ENCODE peak calls at places on chromosome 13, in six cellular contexts. One of them, this sample, is unnamed.
A peak's percentile ranks its signal among the peaks of the same experiment; 100 is the strongest.

GRCh38 chr13:111540486-111540885 is 220.0 kb downstream of the TEX29 start:
- DNase-seq in H9: no peak
- DNase-seq in H1: no peak
- DNase-seq in neuronal stem cell: no peak
- DNase-seq in IMR-90: no peak
- DNase-seq in trophoblast cell: no peak
- DNase-seq in this sample: no peak

GRCh38 chr13:72990883-72991282 is 67.9 kb upstream of the KLF5 start:
- DNase-seq in IMR-90: peak; percentile 2
- DNase-seq in H9: no peak
- DNase-seq in neuronal stem cell: no peak
- DNase-seq in H1: no peak
- DNase-seq in trophoblast cell: no peak
- DNase-seq in this sample: no peak

GRCh38 chr13:53200498-53201453 is 172.2 kb downstream of the OLFM4 start:
- DNase-seq in IMR-90: peak; percentile 1
- DNase-seq in trophoblast cell: peak; percentile 8
- DNase-seq in H9: peak; percentile 89
- DNase-seq in neuronal stem cell: peak; percentile 84
- DNase-seq in H1: peak; percentile 92
- DNase-seq in this sample: peak; percentile 8

GRCh38 chr13:29849731-29850212 is 645 bp downstream of the UBL3 start:
- DNase-seq in H1: peak; percentile 56
- DNase-seq in trophoblast cell: peak; percentile 93
- DNase-seq in IMR-90: peak; percentile 71
- DNase-seq in H9: peak; percentile 45
- DNase-seq in neuronal stem cell: no peak
- DNase-seq in this sample: peak; percentile 84

GRCh38 chr13:46469064-46469463 is 82.0 kb upstream of the RUBCNL start:
- DNase-seq in neuronal stem cell: no peak
- DNase-seq in IMR-90: no peak
- DNase-seq in H9: no peak
- DNase-seq in H1: no peak
- DNase-seq in trophoblast cell: no peak
- DNase-seq in this sample: peak; percentile 83

GRCh38 chr13:42190529-42190928 is 81.4 kb upstream of the AKAP11 start:
- DNase-seq in neuronal stem cell: no peak
- DNase-seq in IMR-90: no peak
- DNase-seq in trophoblast cell: no peak
- DNase-seq in H9: no peak
- DNase-seq in H1: no peak
- DNase-seq in this sample: no peak

GRCh38 chr13:91601807-91602206 is 203.4 kb downstream of the GPC5 start:
- DNase-seq in IMR-90: no peak
- DNase-seq in H1: no peak
- DNase-seq in trophoblast cell: no peak
- DNase-seq in neuronal stem cell: no peak
- DNase-seq in H9: no peak
- DNase-seq in this sample: no peak

GRCh38 chr13:94696171-94696570 is 16.2 kb downstream of the SOX21 start:
- DNase-seq in neuronal stem cell: no peak
- DNase-seq in H1: no peak
- DNase-seq in trophoblast cell: no peak
- DNase-seq in H9: no peak
- DNase-seq in IMR-90: no peak
- DNase-seq in this sample: no peak

GRCh38 chr13:21326155-21327030 is 132.7 kb downstream of the ZDHHC20 start:
- DNase-seq in H9: peak; percentile 87
- DNase-seq in neuronal stem cell: peak; percentile 72
- DNase-seq in IMR-90: peak; percentile 46
- DNase-seq in H1: peak; percentile 83
- DNase-seq in trophoblast cell: peak; percentile 62
- DNase-seq in this sample: peak; percentile 41

GRCh38 chr13:99370476-99371272 is 63.5 kb upstream of the GPR183 start:
- DNase-seq in H1: no peak
- DNase-seq in IMR-90: no peak
- DNase-seq in trophoblast cell: no peak
- DNase-seq in neuronal stem cell: no peak
- DNase-seq in H9: no peak
- DNase-seq in this sample: no peak

GRCh38 chr13:27954406-27954851 is 14.7 kb downstream of the CDX2 start:
- DNase-seq in trophoblast cell: peak; percentile 25
- DNase-seq in H9: peak; percentile 66
- DNase-seq in neuronal stem cell: no peak
- DNase-seq in H1: peak; percentile 75
- DNase-seq in IMR-90: no peak
- DNase-seq in this sample: peak; percentile 60

GRCh38 chr13:75761373-75761772 is 125.2 kb downstream of the LMO7 start:
- DNase-seq in trophoblast cell: no peak
- DNase-seq in neuronal stem cell: no peak
- DNase-seq in H9: no peak
- DNase-seq in H1: no peak
- DNase-seq in IMR-90: no peak
- DNase-seq in this sample: no peak

GRCh38 chr13:43835701-43836100 is 43.8 kb downstream of the CCDC122 start:
- DNase-seq in neuronal stem cell: no peak
- DNase-seq in H1: no peak
- DNase-seq in trophoblast cell: no peak
- DNase-seq in H9: no peak
- DNase-seq in IMR-90: peak; percentile 61
- DNase-seq in this sample: peak; percentile 37

GRCh38 chr13:33230178-33230881 is 55.2 kb downstream of the STARD13 start:
- DNase-seq in H9: no peak
- DNase-seq in neuronal stem cell: no peak
- DNase-seq in H1: no peak
- DNase-seq in IMR-90: peak; percentile 87
- DNase-seq in trophoblast cell: no peak
- DNase-seq in this sample: peak; percentile 78

GRCh38 chr13:110771194-110771593 is 57.7 kb downstream of the ING1 start:
- DNase-seq in trophoblast cell: no peak
- DNase-seq in H1: no peak
- DNase-seq in IMR-90: peak; percentile 29
- DNase-seq in neuronal stem cell: no peak
- DNase-seq in H9: no peak
- DNase-seq in this sample: no peak

GRCh38 chr13:28576037-28576436 is 81.1 kb upstream of the FLT1 start:
- DNase-seq in H1: no peak
- DNase-seq in neuronal stem cell: no peak
- DNase-seq in trophoblast cell: no peak
- DNase-seq in IMR-90: no peak
- DNase-seq in H9: no peak
- DNase-seq in this sample: no peak

GRCh38 chr13:37406031-37406430 is 192.5 kb downstream of the POSTN start:
- DNase-seq in H1: no peak
- DNase-seq in IMR-90: no peak
- DNase-seq in trophoblast cell: no peak
- DNase-seq in H9: no peak
- DNase-seq in neuronal stem cell: no peak
- DNase-seq in this sample: no peak

GRCh38 chr13:66405908-66406802 is 824.0 kb downstream of the PCDH9 start:
- DNase-seq in IMR-90: peak; percentile 65
- DNase-seq in H9: no peak
- DNase-seq in H1: no peak
- DNase-seq in trophoblast cell: no peak
- DNase-seq in neuronal stem cell: no peak
- DNase-seq in this sample: peak; percentile 62

GRCh38 chr13:29266743-29267142 is 328.7 kb downstream of the SLC7A1 start:
- DNase-seq in neuronal stem cell: no peak
- DNase-seq in trophoblast cell: no peak
- DNase-seq in H1: no peak
- DNase-seq in IMR-90: no peak
- DNase-seq in H9: no peak
- DNase-seq in this sample: no peak

GRCh38 chr13:47334173-47334572 is 437.3 kb upstream of the HTR2A start:
- DNase-seq in trophoblast cell: no peak
- DNase-seq in H9: no peak
- DNase-seq in neuronal stem cell: no peak
- DNase-seq in IMR-90: peak; percentile 93
- DNase-seq in H1: no peak
- DNase-seq in this sample: peak; percentile 73

GRCh38 chr13:110398564-110399507 is 91.8 kb downstream of the COL4A2 start:
- DNase-seq in H1: no peak
- DNase-seq in neuronal stem cell: no peak
- DNase-seq in H9: no peak
- DNase-seq in trophoblast cell: peak; percentile 95
- DNase-seq in IMR-90: peak; percentile 72
- DNase-seq in this sample: peak; percentile 45

GRCh38 chr13:107865643-107866006 is 349.7 kb downstream of the LIG4 start:
- DNase-seq in IMR-90: peak; percentile 50
- DNase-seq in H1: no peak
- DNase-seq in neuronal stem cell: no peak
- DNase-seq in trophoblast cell: no peak
- DNase-seq in H9: no peak
- DNase-seq in this sample: peak; percentile 53

GRCh38 chr13:110628477-110628793 is 13.1 kb downstream of the NAXD start:
- DNase-seq in IMR-90: no peak
- DNase-seq in trophoblast cell: peak; percentile 49
- DNase-seq in H9: no peak
- DNase-seq in neuronal stem cell: no peak
- DNase-seq in H1: no peak
- DNase-seq in this sample: peak; percentile 85

GRCh38 chr13:92838786-92839185 is 387.8 kb upstream of the GPC6 start:
- DNase-seq in H1: no peak
- DNase-seq in neuronal stem cell: no peak
- DNase-seq in H9: no peak
- DNase-seq in IMR-90: peak; percentile 94
- DNase-seq in trophoblast cell: no peak
- DNase-seq in this sample: peak; percentile 85

GRCh38 chr13:104008571-104009435 is 942.6 kb upstream of the SLC10A2 start:
- DNase-seq in trophoblast cell: no peak
- DNase-seq in H9: no peak
- DNase-seq in H1: no peak
- DNase-seq in neuronal stem cell: no peak
- DNase-seq in IMR-90: peak; percentile 90
- DNase-seq in this sample: peak; percentile 68

GRCh38 chr13:51865838-51866237 is 4.1 kb downstream of the CCDC70 start:
- DNase-seq in neuronal stem cell: no peak
- DNase-seq in IMR-90: no peak
- DNase-seq in H9: peak; percentile 62
- DNase-seq in trophoblast cell: no peak
- DNase-seq in H1: peak; percentile 58
- DNase-seq in this sample: no peak

GRCh38 chr13:31131470-31131961 is 30.2 kb downstream of the HSPH1 start:
- DNase-seq in trophoblast cell: no peak
- DNase-seq in H1: no peak
- DNase-seq in IMR-90: no peak
- DNase-seq in neuronal stem cell: no peak
- DNase-seq in H9: no peak
- DNase-seq in this sample: peak; percentile 14
- H3K14ac ChIP-seq in trophoblast cell: no peak overlapping the region
- H3K14ac ChIP-seq in H1: no peak overlapping the region
- H3K14ac ChIP-seq in IMR-90: no peak overlapping the region
- H3K14ac ChIP-seq in neuronal stem cell: no peak overlapping the region
- H3K14ac ChIP-seq in H9: no peak overlapping the region
- H3K14ac ChIP-seq in this sample: no peak overlapping the region

GRCh38 chr13:106588367-106588766 is 20.4 kb upstream of the ARGLU1 start:
- DNase-seq in neuronal stem cell: no peak
- DNase-seq in trophoblast cell: no peak
- DNase-seq in IMR-90: no peak
- DNase-seq in H9: no peak
- DNase-seq in H1: no peak
- DNase-seq in this sample: no peak

GRCh38 chr13:106586764-106587163 is 18.8 kb upstream of the ARGLU1 start:
- DNase-seq in H9: no peak
- DNase-seq in IMR-90: no peak
- DNase-seq in trophoblast cell: no peak
- DNase-seq in neuronal stem cell: no peak
- DNase-seq in H1: no peak
- DNase-seq in this sample: no peak

GRCh38 chr13:106591299-106591698 is 23.4 kb upstream of the ARGLU1 start:
- DNase-seq in trophoblast cell: no peak
- DNase-seq in H1: no peak
- DNase-seq in IMR-90: no peak
- DNase-seq in H9: no peak
- DNase-seq in neuronal stem cell: no peak
- DNase-seq in this sample: no peak

GRCh38 chr13:106589716-106590115 is 21.8 kb upstream of the ARGLU1 start:
- DNase-seq in trophoblast cell: no peak
- DNase-seq in H1: no peak
- DNase-seq in H9: no peak
- DNase-seq in neuronal stem cell: no peak
- DNase-seq in IMR-90: peak; percentile 52
- DNase-seq in this sample: no peak

GRCh38 chr13:106587787-106588186 is 19.9 kb upstream of the ARGLU1 start:
- DNase-seq in H9: no peak
- DNase-seq in trophoblast cell: no peak
- DNase-seq in H1: no peak
- DNase-seq in neuronal stem cell: no peak
- DNase-seq in IMR-90: no peak
- DNase-seq in this sample: no peak
- H4K91ac ChIP-seq in H9: no peak overlapping the region
- H4K91ac ChIP-seq in trophoblast cell: no peak overlapping the region
- H4K91ac ChIP-seq in H1: no peak overlapping the region
- H4K91ac ChIP-seq in neuronal stem cell: no peak overlapping the region
- H4K91ac ChIP-seq in IMR-90: no peak overlapping the region
- H4K91ac ChIP-seq in this sample: no peak overlapping the region

GRCh38 chr13:77180011-77180410 is 146.9 kb downstream of the MYCBP2 start:
- DNase-seq in trophoblast cell: peak; percentile 69
- DNase-seq in neuronal stem cell: no peak
- DNase-seq in H9: no peak
- DNase-seq in IMR-90: no peak
- DNase-seq in H1: no peak
- DNase-seq in this sample: no peak

GRCh38 chr13:77172650-77173049 is 145.7 kb upstream of the FBXL3 start:
- DNase-seq in IMR-90: no peak
- DNase-seq in H1: no peak
- DNase-seq in neuronal stem cell: no peak
- DNase-seq in trophoblast cell: no peak
- DNase-seq in H9: no peak
- DNase-seq in this sample: no peak

GRCh38 chr13:77176350-77176749 is 149.4 kb upstream of the FBXL3 start:
- DNase-seq in H9: no peak
- DNase-seq in H1: no peak
- DNase-seq in neuronal stem cell: no peak
- DNase-seq in IMR-90: peak; percentile 89
- DNase-seq in trophoblast cell: peak; percentile 38
- DNase-seq in this sample: peak; percentile 49

DNA sequence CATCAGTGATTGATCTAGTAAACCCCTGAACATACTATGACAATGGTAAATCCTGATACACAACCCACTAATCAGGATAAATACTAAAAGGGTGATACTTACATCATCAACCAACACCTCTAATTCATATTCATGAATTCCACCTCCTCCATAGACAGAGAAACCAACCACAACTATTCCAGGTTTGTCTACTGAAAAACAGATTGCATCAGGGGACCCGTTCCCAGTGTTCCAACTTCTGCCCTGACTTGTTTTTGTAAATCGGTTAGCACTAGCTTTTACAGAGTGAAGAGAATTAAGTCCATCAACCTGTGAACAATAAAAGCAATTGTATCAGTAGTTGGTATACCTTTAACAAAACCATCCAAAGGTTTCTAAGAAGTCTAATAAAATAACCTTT is 149.2 kb downstream of the MYCBP2 start:
- DNase-seq in H1: no peak
- DNase-seq in IMR-90: no peak
- DNase-seq in H9: no peak
- DNase-seq in trophoblast cell: peak; percentile 2
- DNase-seq in neuronal stem cell: no peak
- DNase-seq in this sample: no peak
- H3K14ac ChIP-seq in H1: no peak overlapping the region
- H3K14ac ChIP-seq in IMR-90: no peak overlapping the region
- H3K14ac ChIP-seq in H9: no peak overlapping the region
- H3K14ac ChIP-seq in trophoblast cell: no peak overlapping the region
- H3K14ac ChIP-seq in neuronal stem cell: no peak overlapping the region
- H3K14ac ChIP-seq in this sample: no peak overlapping the region

GRCh38 chr13:50700664-50701266 is 142.7 kb downstream of the DLEU7 start:
- DNase-seq in H1: no peak
- DNase-seq in H9: no peak
- DNase-seq in trophoblast cell: no peak
- DNase-seq in neuronal stem cell: no peak
- DNase-seq in IMR-90: no peak
- DNase-seq in this sample: no peak
- H4K91ac ChIP-seq in H1: no peak overlapping the region
- H4K91ac ChIP-seq in H9: no peak overlapping the region
- H4K91ac ChIP-seq in trophoblast cell: no peak overlapping the region
- H4K91ac ChIP-seq in neuronal stem cell: no peak overlapping the region
- H4K91ac ChIP-seq in IMR-90: no peak overlapping the region
- H4K91ac ChIP-seq in this sample: no peak overlapping the region

This sample was measured in mesenchymal stem cell.